ENCODE peak calls at places on chromosomes 12 and 14, in seven cellular contexts. C, V, T, L, W, U and N are unnamed samples. For H3K9me2, the result is how much of the 10 kb centered on the place peaks cover.

GRCh38 chr12:93043877-93044209 is 114.7 kb upstream of the EEA1 start:
- DNase-seq in C (no peak), V (no peak), T (no peak), L (no peak), W (no peak), U (no peak), N (no peak)

GRCh38 chr12:122064780-122065588 is 13.6 kb upstream of the MLXIP start:
- DNase-seq in C (no peak), V (peak), T (no peak), L (no peak), W (peak), U (peak), N (peak)

GRCh38 chr14:76346391-76347160 is 29.4 kb upstream of the ESRRB start:
- DNase-seq in C (no peak), V (no peak), T (no peak), L (no peak), W (no peak), U (no peak), N (no peak)

GRCh38 chr12:122471324-122472226 is 29.2 kb downstream of the ZCCHC8 start:
- DNase-seq in C (peak), V (peak), T (peak), L (peak), W (peak), U (peak), N (peak)

GRCh38 chr12:53123578-53124351 is 20.5 kb downstream of the SOAT2 start:
- DNase-seq in C (no peak), V (peak), T (no peak), L (no peak), W (no peak), U (no peak), N (peak)

GRCh38 chr12:53004178-53004577 is 2.1 kb upstream of the EIF4B start:
- DNase-seq in C (peak), V (peak), T (no peak), L (no peak), W (no peak), U (no peak), N (peak)

GRCh38 chr14:102481371-102481770 is 28.2 kb downstream of the ANKRD9 start:
- DNase-seq in C (no peak), V (no peak), T (no peak), L (no peak), W (no peak), U (no peak), N (no peak)

GRCh38 chr14:67491741-67492504 is 3.4 kb upstream of the TMEM229B start:
- DNase-seq in C (no peak), V (no peak), T (no peak), L (no peak), W (no peak), U (no peak), N (peak)

GRCh38 chr14:63922696-63923421 is 70.1 kb downstream of the SYNE2 start:
- DNase-seq in C (no peak), V (peak), T (no peak), L (peak), W (peak), U (peak), N (peak)

GRCh38 chr12:108594-108993 is 42.0 kb downstream of the IQSEC3 start:
- DNase-seq in C (no peak), V (no peak), T (no peak), L (no peak), W (no peak), U (no peak), N (no peak)

GRCh38 chr14:105489607-105490317 is 1.3 kb upstream of the TEDC1 start:
- DNase-seq in C (peak), V (peak), T (peak), L (peak), W (peak), U (peak), N (peak)

GRCh38 chr12:50006754-50007442 is 18.4 kb downstream of the RACGAP1 start:
- DNase-seq in C (no peak), V (peak), T (peak), L (no peak), W (no peak), U (no peak), N (peak)

GRCh38 chr12:64707362-64707761 is 51.8 kb downstream of the GNS start:
- DNase-seq in C (no peak), V (no peak), T (no peak), L (no peak), W (no peak), U (no peak), N (no peak)

GRCh38 chr12:94706250-94706661 is 55.9 kb upstream of the TMCC3 start:
- DNase-seq in C (no peak), V (no peak), T (no peak), L (no peak), W (no peak), U (no peak), N (no peak)

GRCh38 chr12:108930155-108930554 is 50.3 kb downstream of the DAO start:
- DNase-seq in C (no peak), V (no peak), T (peak), L (no peak), W (no peak), U (no peak), N (no peak)

GRCh38 chr14:23067847-23068791 is 10.8 kb upstream of the CDH24 start:
- DNase-seq in C (no peak), V (no peak), T (no peak), L (no peak), W (no peak), U (no peak), N (peak)

GRCh38 chr14:104999361-104999760 is 13.8 kb downstream of the CLBA1 start:
- DNase-seq in C (no peak), V (no peak), T (no peak), L (no peak), W (no peak), U (no peak), N (no peak)

GRCh38 chr12:111102062-111102735 is 181.8 kb upstream of the MYL2 start:
- DNase-seq in C (no peak), V (no peak), T (peak), L (peak), W (no peak), U (no peak), N (no peak)

GRCh38 chr12:24905431-24905830 is 43.5 kb downstream of the BCAT1 start:
- DNase-seq in C (no peak), V (no peak), T (no peak), L (no peak), W (no peak), U (no peak), N (peak)
- H3K4me2 ChIP-seq in C (peak), V (no peak), T (no peak), L (no peak), W (no peak), U (no peak), N (no peak)

DNA sequence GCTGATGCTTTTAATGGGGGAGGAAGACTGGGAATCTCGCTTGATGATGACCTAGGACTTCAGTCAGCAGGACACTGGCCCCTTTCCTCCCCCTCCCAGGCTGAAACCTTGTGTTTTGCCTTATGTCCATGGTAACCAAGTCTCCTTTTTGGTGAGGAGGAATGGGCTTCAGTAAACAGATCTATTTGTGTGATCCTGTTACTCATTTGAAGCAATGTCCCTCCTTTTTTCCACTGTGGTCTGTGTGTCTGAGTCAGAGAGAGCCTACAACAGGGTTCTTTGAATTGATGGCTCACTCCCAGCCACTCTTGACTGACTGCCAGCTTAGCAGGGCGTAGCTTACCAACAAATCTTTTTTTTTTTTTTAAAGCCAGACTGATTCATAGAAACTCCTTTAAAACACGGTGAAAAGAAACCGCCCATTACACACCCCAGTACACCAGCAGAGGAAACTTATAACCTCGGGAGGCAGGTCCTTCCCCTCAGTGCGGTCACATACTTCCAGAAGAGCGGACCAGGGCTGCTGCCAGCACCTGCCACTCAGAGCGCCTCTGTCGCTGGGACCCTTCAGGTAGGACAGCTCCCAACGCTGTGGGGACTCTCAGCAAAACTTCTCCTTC is at the start of gene EMP1:
- DNase-seq in C (no peak), V (peak), T (no peak), L (peak), W (peak), U (peak), N (peak)
- H3K9me2 ChIP-seq in C (under half), V (under half), T (under half), L (under half), W (under half), U (under half), N (under half)

DNA sequence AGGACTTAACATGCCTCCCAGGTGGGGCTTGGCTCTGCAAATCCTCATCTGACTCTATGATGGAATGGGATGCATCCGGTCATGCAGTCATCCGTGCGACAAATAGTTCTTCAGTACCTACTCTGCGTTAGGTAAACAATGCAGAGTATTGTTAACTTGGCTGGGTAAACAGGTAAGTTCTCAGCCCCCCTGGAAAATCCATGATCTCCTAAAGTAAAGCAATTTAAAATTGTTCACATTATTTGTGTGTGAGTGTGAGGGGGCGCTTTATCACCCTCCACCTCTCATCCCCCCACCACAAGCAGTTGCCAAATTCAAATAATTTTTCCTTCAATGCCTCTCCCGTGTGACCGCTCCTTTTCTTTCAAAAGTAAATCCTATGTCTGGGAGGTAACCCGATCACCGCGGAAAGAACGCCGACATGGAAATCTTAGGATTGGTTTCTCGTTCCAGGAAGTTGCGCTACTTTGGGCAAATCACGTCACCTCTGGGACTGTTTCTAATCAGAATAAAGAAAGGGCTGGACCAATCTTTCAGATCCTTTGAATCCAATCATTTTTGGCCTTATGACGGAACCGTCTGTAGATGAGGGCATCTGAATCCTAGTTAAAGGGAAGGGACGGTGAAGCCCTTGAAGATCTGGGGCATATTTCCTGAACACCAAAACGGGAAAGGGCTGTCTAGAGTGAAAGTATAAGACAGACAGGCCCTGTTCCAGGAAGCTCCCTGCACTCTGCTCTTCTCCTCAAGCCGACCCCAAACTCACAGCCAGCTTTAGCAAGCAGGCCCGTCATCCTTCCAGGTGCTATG is 44.0 kb upstream of the SINHCAF start:
- DNase-seq in C (peak), V (no peak), T (no peak), L (no peak), W (peak), U (no peak), N (peak)
- H3K4me3 ChIP-seq in C (peak), V (no peak), T (no peak), L (no peak), W (peak), U (no peak), N (peak)

DNA sequence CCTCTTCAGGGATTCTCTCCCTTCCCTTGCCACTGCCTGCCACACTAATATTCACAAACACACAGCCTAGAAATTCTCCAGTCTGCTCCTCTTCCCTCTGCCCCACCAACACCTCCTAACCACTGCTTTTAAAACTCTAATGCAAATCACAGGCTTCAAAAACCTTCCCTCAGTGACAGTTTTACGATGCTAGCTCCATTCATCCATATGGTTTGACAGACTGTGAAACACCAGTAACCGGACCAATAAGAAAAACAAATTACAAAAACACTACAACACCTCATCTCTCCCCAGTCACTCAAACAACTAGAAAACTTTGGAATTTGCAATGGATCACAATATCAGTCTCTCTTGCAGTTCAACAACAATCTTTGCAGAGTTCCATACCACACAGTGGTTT is 5.7 kb downstream of the DPF3 start:
- DNase-seq in C (no peak), V (no peak), T (no peak), L (no peak), W (no peak), U (no peak), N (no peak)
- H3K4me2 ChIP-seq in C (peak), V (no peak), T (no peak), L (peak), W (no peak), U (no peak), N (no peak)

GRCh38 chr12:132835076-132835870 is 6.6 kb upstream of the GOLGA3 start:
- DNase-seq in C (no peak), V (no peak), T (no peak), L (no peak), W (no peak), U (no peak), N (no peak)
- H3K9me2 ChIP-seq in C (under half), V (under half), T (under half), L (under half), W (under half), U (under half), N (under half)